ENCODE peak calls at places on chromosome 12, in ten cellular contexts. B is HCT116, T is SK-N-SH, K is prostate gland, C is HepG2, D is GM23338, M is sigmoid colon, X is stomach, V is HL-60, G is Panc1. J is an unnamed sample. For H3K27me3, the result is how much of the 10 kb centered on the place peaks cover.

GRCh38 chr12:119259483-119259882 is 75.0 kb upstream of the CCDC60 start:
- DNase-seq in X (no peak), G (no peak), K (no peak), V (no peak), M (no peak), B (no peak), D (no peak), T (no peak), C (no peak), J (no peak)

GRCh38 chr12:89448951-89449371 is 75.6 kb downstream of the GALNT4 start:
- DNase-seq in K (no peak), G (no peak), B (no peak), D (no peak), V (no peak), C (no peak), M (no peak), T (no peak), X (no peak), J (no peak)

GRCh38 chr12:93813972-93814821 is 137.0 kb downstream of the CRADD start:
- DNase-seq in G (no peak), T (no peak), M (peak), B (no peak), X (peak), V (no peak), K (peak), C (peak), D (no peak), J (peak)

GRCh38 chr12:95548056-95548538 is 3.2 kb downstream of the USP44 start:
- DNase-seq in X (peak), B (no peak), V (no peak), M (peak), G (no peak), T (peak), C (no peak), K (peak), D (peak), J (peak)

GRCh38 chr12:49347307-49348237 is 884 bp downstream of the DNAJC22 start:
- DNase-seq in D (peak), C (peak), B (peak), V (peak), K (peak), G (no peak), M (peak), X (peak), T (peak), J (peak)

GRCh38 chr12:51951843-51952722 is 584 bp downstream of the ACVR1B start:
- DNase-seq in X (no peak), D (peak), B (no peak), K (no peak), T (peak), M (peak), V (no peak), G (no peak), C (no peak), J (peak)

GRCh38 chr12:43072431-43072830 is 479.6 kb downstream of the ADAMTS20 start:
- DNase-seq in B (no peak), C (no peak), T (no peak), X (no peak), K (no peak), V (no peak), G (no peak), M (no peak), D (no peak), J (no peak)

GRCh38 chr12:124588689-124589318 is 21.4 kb upstream of the NCOR2 start:
- DNase-seq in B (no peak), C (no peak), K (no peak), D (no peak), M (peak), T (no peak), X (no peak), V (no peak), G (no peak), J (no peak)

GRCh38 chr12:116863275-116863767 is 17.9 kb downstream of the HRK start:
- DNase-seq in B (peak), T (peak), X (no peak), C (peak), K (no peak), D (peak), G (no peak), V (no peak), M (no peak), J (peak)

GRCh38 chr12:58504539-58504938 is 415.8 kb downstream of the LRIG3 start:
- DNase-seq in G (no peak), X (no peak), M (no peak), T (no peak), K (no peak), V (no peak), C (no peak), D (no peak), B (no peak), J (no peak)

GRCh38 chr12:42921741-42922511 is 332.4 kb upstream of the PRICKLE1 start:
- DNase-seq in K (peak), T (peak), M (no peak), D (no peak), B (no peak), G (no peak), X (no peak), V (no peak), C (no peak), J (no peak)

GRCh38 chr12:122003646-122004611 is 17.8 kb upstream of the BCL7A start:
- DNase-seq in M (no peak), V (peak), G (no peak), K (no peak), B (no peak), T (no peak), D (no peak), C (no peak), X (no peak), J (peak)

GRCh38 chr12:94148841-94149780 is 734 bp downstream of the PLXNC1 start:
- DNase-seq in B (no peak), X (peak), K (no peak), D (peak), C (no peak), M (no peak), T (peak), V (peak), G (no peak), J (peak)

GRCh38 chr12:53123578-53124351 is 20.5 kb downstream of the SOAT2 start:
- DNase-seq in T (no peak), B (no peak), M (no peak), D (no peak), X (no peak), K (no peak), V (no peak), C (no peak), G (no peak), J (no peak)

GRCh38 chr12:10501031-10501430 is 4.7 kb upstream of the EIF2S3B start:
- DNase-seq in D (no peak), T (no peak), C (no peak), K (no peak), M (no peak), X (no peak), V (no peak), G (peak), B (peak), J (no peak)

GRCh38 chr12:69070319-69071090 is 137.5 kb upstream of the CPM start:
- DNase-seq in B (peak), D (peak), X (peak), T (peak), C (peak), G (peak), V (peak), M (peak), K (peak), J (peak)

GRCh38 chr12:69066420-69067373 is 133.7 kb upstream of the CPM start:
- DNase-seq in D (peak), K (no peak), C (no peak), V (no peak), M (no peak), X (no peak), B (no peak), T (no peak), G (no peak), J (no peak)

GRCh38 chr12:69069479-69069878 is 136.5 kb upstream of the CPM start:
- DNase-seq in X (no peak), T (no peak), K (no peak), V (no peak), D (no peak), C (no peak), G (no peak), B (no peak), M (no peak), J (no peak)

GRCh38 chr12:69067713-69068112 is 134.7 kb upstream of the CPM start:
- DNase-seq in M (no peak), X (no peak), K (no peak), V (no peak), B (no peak), G (no peak), D (no peak), T (no peak), C (no peak), J (no peak)

DNA sequence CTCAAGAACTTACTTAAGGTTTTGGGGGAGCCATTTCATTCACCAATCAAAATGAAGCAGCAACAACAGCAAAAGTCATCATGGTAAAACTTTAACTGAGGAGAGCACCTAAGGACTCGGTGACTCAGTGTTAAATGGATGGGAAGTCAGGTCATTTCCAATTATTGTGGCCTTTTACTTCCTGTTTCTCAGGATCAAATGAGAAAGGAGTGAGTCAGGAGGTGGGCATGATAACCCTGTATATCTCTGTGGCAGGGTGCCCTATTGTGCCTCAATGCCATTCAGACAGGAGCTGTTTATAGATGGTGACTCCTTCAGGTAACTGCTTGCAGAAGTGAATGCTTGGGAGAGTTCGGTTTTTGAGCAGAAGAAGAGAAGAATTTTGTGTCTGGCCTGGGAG is 135.5 kb upstream of the CPM start:
- DNase-seq in C (peak), K (no peak), X (peak), V (no peak), G (no peak), T (no peak), M (no peak), D (no peak), B (peak), J (peak)
- TF ChIP-seq CTCF in C (no peak), K (no peak), X (no peak), V (no peak), G (no peak), T (no peak), M (no peak), D (no peak), B (no peak), J (no peak)

DNA sequence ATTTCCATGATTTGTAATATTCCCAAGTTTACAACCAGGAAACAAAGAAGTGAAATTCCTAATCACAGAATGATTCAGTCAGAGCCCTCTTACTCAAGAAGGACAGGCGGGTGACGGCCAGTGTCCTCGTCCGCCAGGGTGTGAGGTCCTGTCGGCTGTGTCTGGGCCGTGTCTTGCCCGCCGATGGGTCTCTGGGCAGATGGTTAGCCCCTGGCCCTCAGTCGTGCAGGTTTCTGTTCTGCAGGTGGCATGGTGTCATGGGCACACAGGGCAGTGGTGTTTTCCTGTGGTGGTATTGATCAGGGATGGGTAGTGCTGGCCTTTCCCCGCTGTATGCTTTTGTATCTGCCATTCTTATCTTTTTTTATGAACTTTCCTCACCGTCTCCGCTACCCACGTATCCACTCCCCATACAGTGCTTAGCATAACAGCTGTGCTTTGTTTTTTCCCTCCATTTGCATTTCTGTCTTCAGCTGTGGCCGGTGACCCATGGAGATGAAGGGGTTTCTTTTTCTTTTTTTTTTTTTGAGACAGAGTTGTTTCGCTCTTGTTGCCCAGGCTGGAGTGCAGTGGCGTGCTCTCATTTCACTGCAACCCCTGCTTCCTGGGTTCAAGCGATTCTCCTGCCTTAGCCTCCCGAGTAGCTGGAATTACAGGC is 100.7 kb downstream of the TSPAN9 start:
- DNase-seq in K (no peak), C (no peak), T (no peak), M (no peak), B (no peak), G (no peak), V (no peak), X (no peak), D (no peak), J (no peak)
- H3K27me3 ChIP-seq in K (under half), C (under half), T (under half), M (under half), B (under half), G (under half), V (under half), X (under half), D (under half), J (under half)

GRCh38 chr12:65962921-65963883 is 138.9 kb downstream of the HMGA2 start:
- DNase-seq in T (peak), D (peak), K (no peak), G (no peak), C (no peak), X (no peak), M (no peak), V (peak), B (peak), J (peak)
- TF ChIP-seq POLR2AphosphoS5 in T (no peak), D (no peak), K (no peak), G (no peak), C (no peak), X (no peak), M (no peak), V (no peak), B (no peak), J (no peak)

DNA sequence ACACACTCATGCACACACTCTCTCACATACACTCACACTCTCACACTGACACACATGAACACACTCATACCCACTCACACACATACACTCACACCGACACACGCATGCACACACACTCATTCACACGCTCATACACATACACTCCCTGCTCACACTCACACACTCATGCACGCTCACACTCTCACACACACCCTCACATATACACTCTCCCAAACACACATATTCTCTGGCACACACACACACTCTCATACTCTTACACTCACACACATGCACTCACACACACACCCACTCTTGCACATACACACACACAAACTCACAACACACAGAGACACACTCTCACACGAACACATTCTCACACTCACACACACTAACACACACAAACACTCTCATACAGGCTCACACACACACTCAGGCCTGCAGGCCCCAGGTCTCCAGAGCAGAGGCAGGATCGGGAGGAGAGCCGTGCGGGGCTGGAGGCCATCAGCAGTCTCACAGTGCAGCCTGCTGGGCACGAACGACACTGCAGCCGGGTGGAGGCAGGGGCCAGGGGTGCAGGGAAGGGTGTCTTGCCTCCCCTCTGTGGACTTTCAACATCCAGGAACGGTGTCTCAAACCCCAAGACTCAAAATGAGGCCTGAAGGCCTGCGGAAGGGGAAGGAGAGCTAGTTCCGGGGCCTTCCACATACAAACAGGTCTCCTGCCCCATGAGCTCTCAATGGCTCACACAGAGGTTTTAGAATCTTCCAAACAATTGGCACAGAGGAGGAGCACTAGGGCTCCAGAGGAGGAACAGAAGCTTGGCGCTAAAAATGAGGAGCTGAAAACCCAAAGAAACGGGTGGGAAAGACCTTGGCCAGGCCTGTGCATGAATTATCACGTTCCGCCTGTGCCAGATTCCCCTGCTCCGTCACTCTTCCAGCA is 148.6 kb downstream of the ANO2 start:
- DNase-seq in D (peak), C (peak), G (peak), B (no peak), X (peak), T (peak), V (peak), M (no peak), K (no peak), J (peak)
- TF ChIP-seq CTCF in D (peak), C (peak), G (peak), B (peak), X (peak), T (peak), V (no peak), M (peak), K (peak), J (peak)

GRCh38 chr12:47993491-47993890 is 10.8 kb downstream of the COL2A1 start:
- DNase-seq in G (no peak), B (no peak), T (no peak), X (no peak), C (no peak), K (no peak), D (no peak), M (peak), V (no peak), J (no peak)

GRCh38 chr12:48000878-48001321 is 3.4 kb downstream of the COL2A1 start:
- DNase-seq in D (peak), V (no peak), M (peak), G (no peak), C (no peak), K (no peak), X (no peak), B (peak), T (peak), J (no peak)

GRCh38 chr12:47995976-47996375 is 8.3 kb downstream of the COL2A1 start:
- DNase-seq in T (no peak), G (no peak), X (peak), M (no peak), C (no peak), B (no peak), V (no peak), D (no peak), K (peak), J (no peak)

GRCh38 chr12:47999816-48000215 is 4.5 kb downstream of the COL2A1 start:
- DNase-seq in X (no peak), K (no peak), T (no peak), B (no peak), D (no peak), V (no peak), G (no peak), M (peak), C (no peak), J (no peak)

GRCh38 chr12:47997321-47997720 is 7.0 kb downstream of the COL2A1 start:
- DNase-seq in X (peak), B (no peak), M (peak), D (no peak), V (no peak), T (no peak), G (no peak), C (no peak), K (no peak), J (no peak)
- H3K27me3 ChIP-seq in X (under half), B (under half), M (under half), D (half or more), V (half or more), T (half or more), G (under half), C (under half), K (under half), J (half or more)

GRCh38 chr12:115135800-115136211 is 451.8 kb upstream of the TBX3 start:
- DNase-seq in B (no peak), T (no peak), X (no peak), G (no peak), K (peak), M (peak), V (no peak), D (no peak), C (no peak), J (peak)
- TF ChIP-seq POLR2AphosphoS5 in B (no peak), T (no peak), X (no peak), G (no peak), K (peak), M (no peak), V (no peak), D (no peak), C (no peak), J (no peak)

GRCh38 chr12:30063435-30063945 is 279.7 kb upstream of the TMTC1 start:
- DNase-seq in V (no peak), C (no peak), G (no peak), D (no peak), B (no peak), T (no peak), M (no peak), K (no peak), X (no peak), J (no peak)

GRCh38 chr12:30067156-30067555 is 283.4 kb upstream of the TMTC1 start:
- DNase-seq in T (no peak), V (no peak), X (no peak), B (no peak), M (no peak), D (no peak), G (no peak), C (no peak), K (no peak), J (no peak)

GRCh38 chr12:30064906-30065305 is 281.2 kb upstream of the TMTC1 start:
- DNase-seq in G (no peak), D (no peak), C (no peak), B (no peak), T (peak), K (no peak), V (no peak), X (no peak), M (no peak), J (no peak)
- TF ChIP-seq CTCF in G (no peak), D (no peak), C (no peak), B (no peak), T (no peak), K (no peak), V (no peak), X (no peak), M (no peak), J (no peak)

GRCh38 chr12:111251787-111252186 is 117.1 kb downstream of the PHETA1 start:
- DNase-seq in G (no peak), T (no peak), C (no peak), M (no peak), B (no peak), V (no peak), K (no peak), X (no peak), D (no peak), J (no peak)

GRCh38 chr12:111251099-111251498 is 117.8 kb downstream of the PHETA1 start:
- DNase-seq in X (no peak), G (no peak), B (no peak), V (no peak), M (no peak), D (no peak), T (no peak), K (no peak), C (no peak), J (no peak)

GRCh38 chr12:111248221-111248620 is 120.7 kb downstream of the PHETA1 start:
- DNase-seq in G (no peak), K (no peak), V (peak), B (no peak), X (no peak), T (peak), C (no peak), M (no peak), D (no peak), J (no peak)

GRCh38 chr12:111248981-111249380 is 119.9 kb downstream of the PHETA1 start:
- DNase-seq in K (no peak), G (no peak), X (no peak), M (no peak), V (no peak), B (no peak), D (no peak), C (no peak), T (peak), J (no peak)

GRCh38 chr12:111250251-111250881 is 118.5 kb downstream of the PHETA1 start:
- DNase-seq in D (no peak), K (no peak), X (no peak), C (no peak), M (no peak), B (no peak), T (peak), G (no peak), V (no peak), J (no peak)
- H3K27me3 ChIP-seq in D (under half), K (under half), X (under half), C (under half), M (under half), B (under half), T (under half), G (under half), V (under half), J (under half)

GRCh38 chr12:55717397-55718007 is 1.7 kb downstream of the BLOC1S1 start:
- DNase-seq in C (no peak), G (no peak), D (no peak), T (no peak), K (no peak), B (no peak), M (no peak), X (no peak), V (no peak), J (peak)

GRCh38 chr12:55716582-55717396 is 943 bp downstream of the BLOC1S1 start:
- DNase-seq in K (no peak), X (no peak), M (no peak), D (no peak), C (no peak), T (no peak), V (no peak), G (no peak), B (no peak), J (no peak)

GRCh38 chr12:55715833-55716581 is at the start of gene BLOC1S1:
- DNase-seq in M (peak), G (peak), K (peak), D (peak), V (peak), X (peak), C (peak), T (peak), B (peak), J (peak)

GRCh38 chr12:55713721-55714120 is 2.1 kb upstream of the BLOC1S1 start:
- DNase-seq in C (no peak), D (no peak), M (no peak), X (no peak), V (no peak), B (no peak), G (no peak), T (no peak), K (no peak), J (no peak)

GRCh38 chr12:55715169-55715764 is 579 bp upstream of the BLOC1S1 start:
- DNase-seq in B (no peak), D (peak), X (no peak), K (no peak), C (no peak), V (no peak), G (no peak), T (peak), M (peak), J (no peak)
- TF ChIP-seq POLR2AphosphoS5 in B (no peak), D (no peak), X (peak), K (no peak), C (no peak), V (no peak), G (no peak), T (no peak), M (peak), J (no peak)